ENCODE peak calls at places on chromosome 12, in nine cellular contexts. R is SK-N-MC; P is mesendoderm; T is CD8-positive, alpha-beta memory T cell; B is dorsolateral prefrontal cortex; Y is brain microvascular endothelial cell; Q is PC-3; V is CD4-positive, alpha-beta T cell; N is A549. G is an unnamed sample.
A peak's percentile ranks its signal among the peaks of the same experiment; 100 is the strongest.

GRCh38 chr12:29611906-29612305 is 114.4 kb upstream of the OVCH1 start:
- DNase-seq in R (no peak), P (peak; percentile 39), T (no peak), B (no peak), Y (peak; percentile 80), Q (no peak), V (no peak), N (no peak), G (no peak)

GRCh38 chr12:52149182-52149641 is 42.6 kb downstream of the KRT80 start:
- DNase-seq in R (no peak), P (peak; percentile 52), T (no peak), B (no peak), Y (no peak), Q (no peak), V (no peak), N (no peak), G (no peak)

GRCh38 chr12:27864521-27864920 is 84.5 kb upstream of the MANSC4 start:
- DNase-seq in R (no peak), P (no peak), T (no peak), B (no peak), Y (no peak), Q (peak; percentile 33), V (no peak), N (no peak), G (no peak)

GRCh38 chr12:70883855-70884254 is 36.7 kb downstream of the PTPRR start:
- DNase-seq in R (no peak), P (peak; percentile 65), T (no peak), B (no peak), Y (no peak), Q (no peak), V (no peak), N (no peak), G (no peak)

GRCh38 chr12:58920956-58921861 is 905 bp upstream of the LRIG3 start:
- DNase-seq in R (no peak), P (no peak), T (no peak), B (no peak), Y (no peak), Q (no peak), V (no peak), N (no peak), G (no peak)

GRCh38 chr12:114163766-114164165 is 197.6 kb upstream of the RBM19 start:
- DNase-seq in R (no peak), P (peak; percentile 25), T (no peak), B (no peak), Y (peak; percentile 14), Q (peak; percentile 78), V (no peak), N (peak; percentile 42), G (peak; percentile 39)

GRCh38 chr12:132106921-132107320 is 37.2 kb downstream of the DDX51 start:
- DNase-seq in R (no peak), P (no peak), T (no peak), B (no peak), Y (no peak), Q (peak; percentile 95), V (no peak), N (no peak), G (no peak)

GRCh38 chr12:115756804-115757203 is 520.7 kb downstream of the MED13L start:
- DNase-seq in R (no peak), P (no peak), T (no peak), B (no peak), Y (no peak), Q (no peak), V (no peak), N (no peak), G (no peak)

GRCh38 chr12:107352347-107353081 is 259.2 kb upstream of the CRY1 start:
- DNase-seq in R (no peak), P (no peak), T (no peak), B (no peak), Y (no peak), Q (no peak), V (no peak), N (peak; percentile 81), G (no peak)

GRCh38 chr12:104863549-104863948 is 94.5 kb downstream of the SLC41A2 start:
- DNase-seq in R (no peak), P (no peak), T (no peak), B (no peak), Y (no peak), Q (peak; percentile 66), V (no peak), N (no peak), G (no peak)

GRCh38 chr12:65335021-65335714 is 56.7 kb downstream of the MSRB3 start:
- DNase-seq in R (peak; percentile 60), P (peak; percentile 34), T (no peak), B (no peak), Y (peak; percentile 89), Q (peak; percentile 60), V (no peak), N (peak; percentile 25), G (no peak)

GRCh38 chr12:57793920-57794319 is 11.3 kb downstream of the TSFM start:
- DNase-seq in R (no peak), P (no peak), T (no peak), B (no peak), Y (peak; percentile 88), Q (peak; percentile 82), V (no peak), N (no peak), G (peak; percentile 65)

DNA sequence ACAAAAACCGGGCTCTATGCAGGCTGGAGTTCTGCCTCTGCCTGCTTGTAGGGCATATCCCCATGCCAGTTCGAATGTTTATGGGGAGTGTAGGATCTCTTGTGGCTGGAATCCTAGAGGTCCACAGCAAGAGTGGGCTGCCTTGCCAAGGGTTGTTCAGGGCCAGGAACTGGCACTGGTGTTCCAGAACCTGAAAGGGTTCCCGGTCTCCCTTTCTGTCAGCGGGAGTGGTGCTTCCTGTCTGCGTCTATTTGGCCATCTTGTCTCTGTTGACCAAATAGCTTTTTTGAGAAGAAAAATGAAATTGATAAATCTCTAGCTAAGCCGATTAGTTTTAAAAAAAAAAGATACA is 17.8 kb downstream of the OLR1 start:
- DNase-seq in R (no peak), P (no peak), T (no peak), B (no peak), Y (no peak), Q (no peak), V (no peak), N (no peak), G (no peak)
- H3K27ac ChIP-seq in R (no peak overlapping the region), P (no peak overlapping the region), T (no peak overlapping the region), B (peak overlapping the region; percentile 86), Y (no peak overlapping the region), Q (no peak overlapping the region), V (no peak overlapping the region), N (peak overlapping the region; percentile 63), G (no peak overlapping the region)

GRCh38 chr12:50547742-50548141 is 43.0 kb downstream of the DIP2B start:
- DNase-seq in R (no peak), P (no peak), T (no peak), B (no peak), Y (no peak), Q (no peak), V (no peak), N (no peak), G (no peak)

GRCh38 chr12:50550530-50551223 is 45.9 kb downstream of the DIP2B start:
- DNase-seq in R (no peak), P (no peak), T (no peak), B (no peak), Y (no peak), Q (peak; percentile 28), V (no peak), N (no peak), G (peak; percentile 59)

GRCh38 chr12:50551866-50552265 is 47.1 kb downstream of the DIP2B start:
- DNase-seq in R (no peak), P (no peak), T (no peak), B (no peak), Y (no peak), Q (no peak), V (no peak), N (no peak), G (no peak)

GRCh38 chr12:50546441-50547318 is 41.9 kb downstream of the DIP2B start:
- DNase-seq in R (no peak), P (peak; percentile 61), T (no peak), B (no peak), Y (no peak), Q (peak; percentile 55), V (no peak), N (no peak), G (no peak)

DNA sequence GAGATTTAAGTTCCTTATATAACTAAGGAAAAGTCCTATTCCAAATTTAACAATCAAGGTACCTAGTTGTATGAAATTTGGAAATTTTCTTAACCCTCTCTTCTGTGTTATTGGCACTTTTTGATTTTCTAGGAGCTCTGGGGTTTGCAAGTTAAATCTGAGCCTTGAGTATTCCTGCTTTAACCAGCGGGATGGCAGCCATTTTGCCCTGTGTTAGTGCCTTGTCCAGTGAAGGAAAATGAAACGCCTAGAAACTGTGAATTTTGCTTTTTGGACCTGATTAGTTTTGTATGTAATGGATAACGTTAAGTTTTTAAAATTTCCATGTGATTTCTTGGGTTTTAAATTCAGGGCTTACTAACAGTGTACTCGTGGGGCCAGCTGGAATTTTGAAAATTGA is 45.1 kb downstream of the DIP2B start:
- DNase-seq in R (no peak), P (no peak), T (no peak), B (no peak), Y (no peak), Q (no peak), V (no peak), N (no peak), G (no peak)
- H3K27ac ChIP-seq in R (peak overlapping the region; percentile 66), P (no peak overlapping the region), T (no peak overlapping the region), B (no peak overlapping the region), Y (no peak overlapping the region), Q (peak overlapping the region; percentile 8), V (no peak overlapping the region), N (peak overlapping the region; percentile 65), G (peak overlapping the region; percentile 69)

GRCh38 chr12:12265035-12265434 is 1.8 kb downstream of the LRP6 start:
- DNase-seq in R (no peak), P (no peak), T (no peak), B (no peak), Y (no peak), Q (no peak), V (no peak), N (no peak), G (no peak)
- H3K27ac ChIP-seq in R (no peak overlapping the region), P (no peak overlapping the region), T (no peak overlapping the region), B (no peak overlapping the region), Y (no peak overlapping the region), Q (no peak overlapping the region), V (no peak overlapping the region), N (peak overlapping the region; percentile 100), G (no peak overlapping the region)

GRCh38 chr12:130977046-130977758 is 23.5 kb downstream of the ADGRD1 start:
- DNase-seq in R (no peak), P (peak; percentile 27), T (no peak), B (no peak), Y (no peak), Q (no peak), V (no peak), N (no peak), G (no peak)

GRCh38 chr12:130976171-130976720 is 22.5 kb downstream of the ADGRD1 start:
- DNase-seq in R (no peak), P (no peak), T (no peak), B (no peak), Y (no peak), Q (no peak), V (no peak), N (no peak), G (no peak)

GRCh38 chr12:130975116-130975515 is 21.4 kb downstream of the ADGRD1 start:
- DNase-seq in R (no peak), P (no peak), T (no peak), B (no peak), Y (no peak), Q (no peak), V (no peak), N (no peak), G (no peak)

GRCh38 chr12:130978785-130979184 is 25.1 kb downstream of the ADGRD1 start:
- DNase-seq in R (no peak), P (no peak), T (no peak), B (no peak), Y (no peak), Q (no peak), V (no peak), N (no peak), G (no peak)

GRCh38 chr12:130977759-130978127 is 24.0 kb downstream of the ADGRD1 start:
- DNase-seq in R (no peak), P (no peak), T (no peak), B (no peak), Y (no peak), Q (no peak), V (no peak), N (no peak), G (no peak)
- H3K27ac ChIP-seq in R (no peak overlapping the region), P (no peak overlapping the region), T (no peak overlapping the region), B (no peak overlapping the region), Y (no peak overlapping the region), Q (no peak overlapping the region), V (no peak overlapping the region), N (no peak overlapping the region), G (no peak overlapping the region)

G was measured in epithelial cell of prostate.